ENCODE peak calls at places on chromosomes 5 and 9, in four cellular contexts. O, K, G and B are unnamed samples.

GRCh38 chr9:135066291-135066690 is 21.2 kb upstream of the OLFM1 start:
- DNase-seq in G (no peak), O (no peak), K (no peak), B (peak; percentile 8)

GRCh38 chr5:29758986-29759421 is 1434.5 kb upstream of the CDH6 start:
- DNase-seq in G (no peak), O (no peak), K (no peak), B (no peak)

GRCh38 chr5:123012321-123012720 is 24.2 kb downstream of the PPIC start:
- DNase-seq in K (no peak), O (no peak), G (no peak), B (no peak)

GRCh38 chr9:78866228-78867132 is 569.6 kb downstream of the PSAT1 start:
- DNase-seq in G (no peak), O (no peak), K (no peak), B (peak; percentile 35)

GRCh38 chr5:147448766-147449165 is 61.1 kb downstream of the DPYSL3 start:
- DNase-seq in G (no peak), K (no peak), O (no peak), B (no peak)

GRCh38 chr9:472676-473075 is 258.0 kb downstream of the DOCK8 start:
- DNase-seq in K (no peak), O (no peak), G (no peak), B (no peak)

GRCh38 chr9:136686794-136687711 is at the start of gene AGPAT2:
- DNase-seq in G (peak; percentile 40), K (peak; percentile 64), O (peak; percentile 63), B (peak; percentile 91)

GRCh38 chr5:54993318-54993717 is 7.9 kb upstream of the ESM1 start:
- DNase-seq in O (no peak), K (no peak), G (no peak), B (no peak)

GRCh38 chr9:124764774-124765438 is 6.2 kb downstream of the NR6A1 start:
- DNase-seq in O (no peak), G (no peak), K (no peak), B (no peak)

GRCh38 chr9:124761710-124762109 is 9.4 kb downstream of the NR6A1 start:
- DNase-seq in K (no peak), O (no peak), G (no peak), B (no peak)

GRCh38 chr9:124761196-124761595 is 9.9 kb downstream of the NR6A1 start:
- DNase-seq in G (no peak), O (no peak), K (no peak), B (no peak)

GRCh38 chr9:124760719-124761118 is 10.4 kb downstream of the NR6A1 start:
- DNase-seq in O (no peak), G (no peak), K (no peak), B (no peak)

GRCh38 chr9:124762633-124763032 is 8.5 kb downstream of the NR6A1 start:
- DNase-seq in G (no peak), K (no peak), O (no peak), B (no peak)
- H3K4me1 ChIP-seq in G (no peaks in the 10 kb centered on the region), K (no peaks in the 10 kb centered on the region), O (no peaks in the 10 kb centered on the region), B (no peaks in the 10 kb centered on the region)

GRCh38 chr9:95021166-95021886 is 294.8 kb downstream of the AOPEP start:
- DNase-seq in K (no peak), G (no peak), O (no peak), B (no peak)

GRCh38 chr9:95023217-95024003 is 294.1 kb downstream of the FANCC start:
- DNase-seq in O (no peak), G (no peak), K (no peak), B (no peak)

GRCh38 chr9:95027914-95028854 is 289.3 kb downstream of the FANCC start:
- DNase-seq in G (no peak), O (no peak), K (no peak), B (no peak)

GRCh38 chr9:95025213-95026170 is 292.0 kb downstream of the FANCC start:
- DNase-seq in O (peak; percentile 79), K (peak; percentile 57), G (no peak), B (peak; percentile 80)

GRCh38 chr9:95024097-95024671 is 293.3 kb downstream of the FANCC start:
- DNase-seq in O (no peak), G (no peak), K (no peak), B (no peak)
- H3K4me1 ChIP-seq in O (no peaks in the 10 kb centered on the region), G (no peaks in the 10 kb centered on the region), K (peaks cover 42% of the 10 kb centered on the region), B (peaks cover 9% of the 10 kb centered on the region)

GRCh38 chr9:5853005-5853404 is 20.1 kb upstream of the ERMP1 start:
- DNase-seq in G (no peak), O (no peak), K (no peak), B (no peak)
- H3K4me1 ChIP-seq in G (peaks cover 28% of the 10 kb centered on the region), O (no peaks in the 10 kb centered on the region), K (no peaks in the 10 kb centered on the region), B (no peaks in the 10 kb centered on the region)

GRCh38 chr9:76458903-76459690 is at the start of gene GCNT1:
- DNase-seq in K (peak; percentile 61), G (peak; percentile 88), O (peak; percentile 75), B (peak; percentile 90)
- H3K4me1 ChIP-seq in K (peaks cover 1% of the 10 kb centered on the region), G (peaks cover 26% of the 10 kb centered on the region), O (no peaks in the 10 kb centered on the region), B (no peaks in the 10 kb centered on the region)

DNA sequence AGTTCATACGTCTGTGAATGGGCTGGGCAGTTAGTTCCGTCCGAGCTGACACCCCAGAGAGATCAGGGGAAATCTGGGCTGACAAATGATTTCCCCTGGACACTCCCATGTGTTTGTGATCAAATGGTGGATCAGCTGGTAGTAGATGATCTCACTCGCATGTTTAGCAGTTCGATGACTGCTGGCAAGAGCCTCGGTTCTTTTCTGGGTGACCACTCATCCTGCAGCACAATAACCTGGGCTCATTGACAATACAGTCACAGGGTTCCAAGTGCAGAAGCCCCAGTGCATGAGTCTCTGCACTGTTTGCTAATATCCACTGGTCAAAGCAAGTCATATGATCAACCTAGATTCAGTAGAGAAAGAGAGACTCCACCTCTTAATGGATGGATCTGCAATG is 155.9 kb downstream of the NR2F1-AS1 start:
- DNase-seq in K (no peak), G (no peak), O (no peak), B (no peak)
- H3K4me1 ChIP-seq in K (peaks cover 2% of the 10 kb centered on the region), G (no peaks in the 10 kb centered on the region), O (no peaks in the 10 kb centered on the region), B (no peaks in the 10 kb centered on the region)

DNA sequence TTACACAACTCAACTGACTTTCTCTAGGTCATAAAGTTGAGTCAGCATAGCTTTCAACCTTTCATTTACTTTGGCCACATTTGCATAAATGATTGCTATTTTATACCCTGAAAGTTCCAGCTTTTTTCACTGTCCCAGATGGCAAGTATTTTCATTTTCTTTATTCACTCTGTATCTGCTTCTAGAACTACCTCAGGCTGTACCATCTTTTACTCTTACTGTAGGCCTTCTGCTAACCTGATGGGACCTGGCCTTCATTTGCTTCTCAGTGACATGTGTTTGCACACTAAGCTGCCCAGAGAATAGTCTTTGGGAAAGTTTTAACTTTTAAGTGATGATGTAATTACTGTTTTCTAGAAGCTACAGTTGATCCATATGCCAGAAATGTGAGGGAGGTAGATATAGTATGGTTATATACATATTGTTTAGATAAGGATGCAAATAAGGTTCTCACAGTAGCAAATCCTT is 115.3 kb downstream of the CDC42SE2 start:
- DNase-seq in K (no peak), G (peak; percentile 45), O (no peak), B (no peak)
- H3K4me1 ChIP-seq in K (peaks cover 6% of the 10 kb centered on the region), G (peaks cover 100% of the 10 kb centered on the region), O (no peaks in the 10 kb centered on the region), B (peaks cover 2% of the 10 kb centered on the region)